ENCODE peak calls at places on chromosomes 16 and 17, in ten cellular contexts. One of them, this sample, is unnamed.

GRCh38 chr17:17568772-17569195 is 22.7 kb downstream of the PEMT start:
- DNase-seq in AG08395: peak
- DNase-seq in CD8-positive, alpha-beta T cell: peak
- DNase-seq in stomach: peak
- DNase-seq in pancreas: peak
- DNase-seq in fibroblast of lung: peak
- DNase-seq in SK-MEL-5: peak
- DNase-seq in anterior cingulate cortex: peak
- DNase-seq in SK-N-SH: peak
- DNase-seq in stimulated activated naive CD8-positive, alpha-beta T cell treated with anti-CD3 and anti-CD28 coated beads, Interleukin-15, Interleukin-2, amounts not matched to agents 100 U/mL and 50 U/mL, for 24 hours: peak
- DNase-seq in this sample: peak

GRCh38 chr16:5078626-5079025 is 7.0 kb downstream of the ALG1 start:
- DNase-seq in AG08395: no peak
- DNase-seq in pancreas: no peak
- DNase-seq in SK-N-SH: no peak
- DNase-seq in CD8-positive, alpha-beta T cell: no peak
- DNase-seq in SK-MEL-5: no peak
- DNase-seq in fibroblast of lung: no peak
- DNase-seq in stomach: no peak
- DNase-seq in anterior cingulate cortex: no peak
- DNase-seq in stimulated activated naive CD8-positive, alpha-beta T cell treated with anti-CD3 and anti-CD28 coated beads, Interleukin-15, Interleukin-2, amounts not matched to agents 100 U/mL and 50 U/mL, for 24 hours: no peak
- DNase-seq in this sample: no peak

GRCh38 chr16:84486126-84486525 is 18.3 kb downstream of the MEAK7 start:
- DNase-seq in stimulated activated naive CD8-positive, alpha-beta T cell treated with anti-CD3 and anti-CD28 coated beads, Interleukin-15, Interleukin-2, amounts not matched to agents 100 U/mL and 50 U/mL, for 24 hours: no peak
- DNase-seq in AG08395: no peak
- DNase-seq in pancreas: no peak
- DNase-seq in SK-N-SH: no peak
- DNase-seq in stomach: peak
- DNase-seq in fibroblast of lung: no peak
- DNase-seq in anterior cingulate cortex: no peak
- DNase-seq in CD8-positive, alpha-beta T cell: no peak
- DNase-seq in SK-MEL-5: no peak
- DNase-seq in this sample: no peak

GRCh38 chr17:36135465-36135864 is 31.8 kb downstream of the CCL4 start:
- DNase-seq in fibroblast of lung: no peak
- DNase-seq in stomach: no peak
- DNase-seq in CD8-positive, alpha-beta T cell: no peak
- DNase-seq in anterior cingulate cortex: no peak
- DNase-seq in AG08395: no peak
- DNase-seq in stimulated activated naive CD8-positive, alpha-beta T cell treated with anti-CD3 and anti-CD28 coated beads, Interleukin-15, Interleukin-2, amounts not matched to agents 100 U/mL and 50 U/mL, for 24 hours: no peak
- DNase-seq in SK-MEL-5: no peak
- DNase-seq in SK-N-SH: no peak
- DNase-seq in pancreas: no peak
- DNase-seq in this sample: no peak

GRCh38 chr17:83150369-83151055 is 71.1 kb downstream of the METRNL start:
- DNase-seq in anterior cingulate cortex: no peak
- DNase-seq in SK-N-SH: no peak
- DNase-seq in CD8-positive, alpha-beta T cell: no peak
- DNase-seq in AG08395: no peak
- DNase-seq in SK-MEL-5: no peak
- DNase-seq in stomach: no peak
- DNase-seq in stimulated activated naive CD8-positive, alpha-beta T cell treated with anti-CD3 and anti-CD28 coated beads, Interleukin-15, Interleukin-2, amounts not matched to agents 100 U/mL and 50 U/mL, for 24 hours: no peak
- DNase-seq in pancreas: no peak
- DNase-seq in fibroblast of lung: no peak
- DNase-seq in this sample: no peak

GRCh38 chr16:52283018-52283417 is 263.9 kb downstream of the TOX3 start:
- DNase-seq in pancreas: no peak
- DNase-seq in CD8-positive, alpha-beta T cell: no peak
- DNase-seq in AG08395: no peak
- DNase-seq in SK-N-SH: no peak
- DNase-seq in stimulated activated naive CD8-positive, alpha-beta T cell treated with anti-CD3 and anti-CD28 coated beads, Interleukin-15, Interleukin-2, amounts not matched to agents 100 U/mL and 50 U/mL, for 24 hours: no peak
- DNase-seq in stomach: no peak
- DNase-seq in fibroblast of lung: peak
- DNase-seq in SK-MEL-5: no peak
- DNase-seq in anterior cingulate cortex: no peak
- DNase-seq in this sample: no peak

GRCh38 chr16:20674684-20675487 is 22.6 kb downstream of the ACSM1 start:
- DNase-seq in stimulated activated naive CD8-positive, alpha-beta T cell treated with anti-CD3 and anti-CD28 coated beads, Interleukin-15, Interleukin-2, amounts not matched to agents 100 U/mL and 50 U/mL, for 24 hours: no peak
- DNase-seq in SK-MEL-5: no peak
- DNase-seq in stomach: no peak
- DNase-seq in anterior cingulate cortex: no peak
- DNase-seq in pancreas: peak
- DNase-seq in SK-N-SH: no peak
- DNase-seq in AG08395: no peak
- DNase-seq in CD8-positive, alpha-beta T cell: no peak
- DNase-seq in fibroblast of lung: no peak
- DNase-seq in this sample: no peak

GRCh38 chr17:18381953-18382245 is 4.3 kb downstream of the EVPLL start:
- DNase-seq in pancreas: no peak
- DNase-seq in SK-N-SH: no peak
- DNase-seq in anterior cingulate cortex: no peak
- DNase-seq in stimulated activated naive CD8-positive, alpha-beta T cell treated with anti-CD3 and anti-CD28 coated beads, Interleukin-15, Interleukin-2, amounts not matched to agents 100 U/mL and 50 U/mL, for 24 hours: no peak
- DNase-seq in SK-MEL-5: no peak
- DNase-seq in stomach: no peak
- DNase-seq in CD8-positive, alpha-beta T cell: no peak
- DNase-seq in AG08395: no peak
- DNase-seq in fibroblast of lung: no peak
- DNase-seq in this sample: no peak

GRCh38 chr16:80369559-80369958 is 171.2 kb upstream of the DYNLRB2 start:
- DNase-seq in stomach: peak
- DNase-seq in stimulated activated naive CD8-positive, alpha-beta T cell treated with anti-CD3 and anti-CD28 coated beads, Interleukin-15, Interleukin-2, amounts not matched to agents 100 U/mL and 50 U/mL, for 24 hours: no peak
- DNase-seq in AG08395: peak
- DNase-seq in anterior cingulate cortex: peak
- DNase-seq in CD8-positive, alpha-beta T cell: no peak
- DNase-seq in pancreas: peak
- DNase-seq in SK-MEL-5: peak
- DNase-seq in fibroblast of lung: peak
- DNase-seq in SK-N-SH: peak
- DNase-seq in this sample: no peak

GRCh38 chr17:61724777-61725176 is 133.8 kb upstream of the NACA2 start:
- DNase-seq in stimulated activated naive CD8-positive, alpha-beta T cell treated with anti-CD3 and anti-CD28 coated beads, Interleukin-15, Interleukin-2, amounts not matched to agents 100 U/mL and 50 U/mL, for 24 hours: no peak
- DNase-seq in stomach: no peak
- DNase-seq in CD8-positive, alpha-beta T cell: no peak
- DNase-seq in anterior cingulate cortex: no peak
- DNase-seq in fibroblast of lung: no peak
- DNase-seq in SK-N-SH: no peak
- DNase-seq in AG08395: no peak
- DNase-seq in pancreas: no peak
- DNase-seq in SK-MEL-5: no peak
- DNase-seq in this sample: no peak

GRCh38 chr16:86517652-86518258 is 7.4 kb downstream of the FOXF1 start:
- DNase-seq in stimulated activated naive CD8-positive, alpha-beta T cell treated with anti-CD3 and anti-CD28 coated beads, Interleukin-15, Interleukin-2, amounts not matched to agents 100 U/mL and 50 U/mL, for 24 hours: peak
- DNase-seq in AG08395: peak
- DNase-seq in stomach: peak
- DNase-seq in CD8-positive, alpha-beta T cell: no peak
- DNase-seq in SK-MEL-5: peak
- DNase-seq in fibroblast of lung: peak
- DNase-seq in anterior cingulate cortex: peak
- DNase-seq in SK-N-SH: peak
- DNase-seq in pancreas: peak
- DNase-seq in this sample: no peak

GRCh38 chr17:17740627-17741237 is 59.5 kb downstream of the RAI1 start:
- DNase-seq in pancreas: no peak
- DNase-seq in anterior cingulate cortex: peak
- DNase-seq in stimulated activated naive CD8-positive, alpha-beta T cell treated with anti-CD3 and anti-CD28 coated beads, Interleukin-15, Interleukin-2, amounts not matched to agents 100 U/mL and 50 U/mL, for 24 hours: no peak
- DNase-seq in fibroblast of lung: peak
- DNase-seq in SK-N-SH: no peak
- DNase-seq in stomach: no peak
- DNase-seq in AG08395: no peak
- DNase-seq in SK-MEL-5: no peak
- DNase-seq in CD8-positive, alpha-beta T cell: peak
- DNase-seq in this sample: no peak

GRCh38 chr16:73912311-73912710 is 384.3 kb upstream of the PSMD7 start:
- DNase-seq in pancreas: no peak
- DNase-seq in SK-MEL-5: no peak
- DNase-seq in stimulated activated naive CD8-positive, alpha-beta T cell treated with anti-CD3 and anti-CD28 coated beads, Interleukin-15, Interleukin-2, amounts not matched to agents 100 U/mL and 50 U/mL, for 24 hours: no peak
- DNase-seq in fibroblast of lung: no peak
- DNase-seq in CD8-positive, alpha-beta T cell: no peak
- DNase-seq in SK-N-SH: no peak
- DNase-seq in anterior cingulate cortex: peak
- DNase-seq in AG08395: no peak
- DNase-seq in stomach: no peak
- DNase-seq in this sample: no peak

GRCh38 chr16:12764813-12765212 is 38.9 kb downstream of the CPPED1 start:
- DNase-seq in stomach: no peak
- DNase-seq in SK-MEL-5: no peak
- DNase-seq in AG08395: no peak
- DNase-seq in anterior cingulate cortex: no peak
- DNase-seq in fibroblast of lung: no peak
- DNase-seq in SK-N-SH: no peak
- DNase-seq in pancreas: no peak
- DNase-seq in CD8-positive, alpha-beta T cell: no peak
- DNase-seq in stimulated activated naive CD8-positive, alpha-beta T cell treated with anti-CD3 and anti-CD28 coated beads, Interleukin-15, Interleukin-2, amounts not matched to agents 100 U/mL and 50 U/mL, for 24 hours: no peak
- DNase-seq in this sample: no peak

GRCh38 chr17:8227238-8227581 is 16.8 kb upstream of the AURKB start:
- DNase-seq in SK-N-SH: no peak
- DNase-seq in AG08395: peak
- DNase-seq in CD8-positive, alpha-beta T cell: no peak
- DNase-seq in fibroblast of lung: no peak
- DNase-seq in anterior cingulate cortex: no peak
- DNase-seq in SK-MEL-5: no peak
- DNase-seq in stomach: no peak
- DNase-seq in pancreas: peak
- DNase-seq in stimulated activated naive CD8-positive, alpha-beta T cell treated with anti-CD3 and anti-CD28 coated beads, Interleukin-15, Interleukin-2, amounts not matched to agents 100 U/mL and 50 U/mL, for 24 hours: no peak
- DNase-seq in this sample: no peak

GRCh38 chr16:47571711-47572110 is 110.6 kb downstream of the PHKB start:
- DNase-seq in CD8-positive, alpha-beta T cell: no peak
- DNase-seq in anterior cingulate cortex: no peak
- DNase-seq in fibroblast of lung: no peak
- DNase-seq in pancreas: no peak
- DNase-seq in stimulated activated naive CD8-positive, alpha-beta T cell treated with anti-CD3 and anti-CD28 coated beads, Interleukin-15, Interleukin-2, amounts not matched to agents 100 U/mL and 50 U/mL, for 24 hours: no peak
- DNase-seq in SK-MEL-5: no peak
- DNase-seq in stomach: no peak
- DNase-seq in AG08395: no peak
- DNase-seq in SK-N-SH: no peak
- DNase-seq in this sample: no peak

GRCh38 chr17:81322271-81323082 is 27.4 kb upstream of the SLC38A10 start:
- DNase-seq in pancreas: peak
- DNase-seq in anterior cingulate cortex: no peak
- DNase-seq in fibroblast of lung: no peak
- DNase-seq in SK-N-SH: peak
- DNase-seq in CD8-positive, alpha-beta T cell: peak
- DNase-seq in stimulated activated naive CD8-positive, alpha-beta T cell treated with anti-CD3 and anti-CD28 coated beads, Interleukin-15, Interleukin-2, amounts not matched to agents 100 U/mL and 50 U/mL, for 24 hours: peak
- DNase-seq in AG08395: peak
- DNase-seq in SK-MEL-5: peak
- DNase-seq in stomach: no peak
- DNase-seq in this sample: no peak

GRCh38 chr16:81545470-81546175 is 101.0 kb downstream of the CMIP start:
- DNase-seq in stomach: no peak
- DNase-seq in fibroblast of lung: no peak
- DNase-seq in SK-N-SH: no peak
- DNase-seq in anterior cingulate cortex: no peak
- DNase-seq in AG08395: no peak
- DNase-seq in SK-MEL-5: no peak
- DNase-seq in CD8-positive, alpha-beta T cell: no peak
- DNase-seq in stimulated activated naive CD8-positive, alpha-beta T cell treated with anti-CD3 and anti-CD28 coated beads, Interleukin-15, Interleukin-2, amounts not matched to agents 100 U/mL and 50 U/mL, for 24 hours: no peak
- DNase-seq in pancreas: no peak
- DNase-seq in this sample: no peak

This sample was measured in stimulated activated CD8-positive, alpha-beta memory T cell treated with anti-CD3 and anti-CD28 coated beads, Interleukin-15, amount 100 ng/mL, for 1 hour.